ENCODE peak calls at places on chromosomes 2 and 18, in ten cellular contexts. I, V, D, X, Y, C, H, Z, F and E are unnamed samples.

GRCh38 chr2:11809586-11810236 is 63.3 kb downstream of the LPIN1 start:
- DNase-seq in I (no peak), V (no peak), D (no peak), X (no peak), Y (no peak), C (no peak), H (no peak), Z (no peak), F (no peak), E (no peak)

GRCh38 chr2:236769981-236770671 is 200.5 kb downstream of the ACKR3 start:
- DNase-seq in I (no peak), V (no peak), D (no peak), X (peak), Y (peak), C (peak), H (peak), Z (no peak), F (no peak), E (peak)

GRCh38 chr2:112954364-112954763 is 23.4 kb upstream of the IL36G start:
- DNase-seq in I (no peak), V (no peak), D (no peak), X (no peak), Y (no peak), C (no peak), H (peak), Z (no peak), F (no peak), E (no peak)

GRCh38 chr2:238256594-238257104 is 16.8 kb upstream of the HES6 start:
- DNase-seq in I (peak), V (peak), D (peak), X (peak), Y (peak), C (peak), H (peak), Z (peak), F (peak), E (no peak)

GRCh38 chr2:159157361-159158045 is 129.0 kb downstream of the WDSUB1 start:
- DNase-seq in I (no peak), V (no peak), D (no peak), X (peak), Y (no peak), C (no peak), H (peak), Z (no peak), F (no peak), E (no peak)

GRCh38 chr2:96625571-96626552 is 12.2 kb downstream of the KANSL3 start:
- DNase-seq in I (no peak), V (no peak), D (no peak), X (no peak), Y (no peak), C (no peak), H (peak), Z (no peak), F (no peak), E (no peak)

GRCh38 chr2:25098056-25098455 is 56.2 kb downstream of the EFR3B start:
- DNase-seq in I (peak), V (no peak), D (no peak), X (no peak), Y (no peak), C (no peak), H (no peak), Z (no peak), F (no peak), E (no peak)

GRCh38 chr2:236264256-236264655 is at the start of gene ASB18:
- DNase-seq in I (no peak), V (no peak), D (no peak), X (no peak), Y (no peak), C (no peak), H (no peak), Z (no peak), F (peak), E (no peak)

GRCh38 chr2:204920776-204921175 is 375.5 kb downstream of the PARD3B start:
- DNase-seq in I (no peak), V (no peak), D (no peak), X (no peak), Y (no peak), C (no peak), H (no peak), Z (no peak), F (no peak), E (no peak)

GRCh38 chr2:207428573-207428972 is 101.2 kb upstream of the CREB1 start:
- DNase-seq in I (no peak), V (no peak), D (no peak), X (no peak), Y (no peak), C (no peak), H (no peak), Z (no peak), F (no peak), E (no peak)

GRCh38 chr2:112688086-112688880 is 32.5 kb upstream of the NT5DC4 start:
- DNase-seq in I (no peak), V (no peak), D (peak), X (no peak), Y (no peak), C (peak), H (no peak), Z (no peak), F (no peak), E (no peak)

GRCh38 chr2:36404312-36404711 is 48.7 kb downstream of the CRIM1 start:
- DNase-seq in I (no peak), V (no peak), D (no peak), X (no peak), Y (no peak), C (peak), H (peak), Z (no peak), F (no peak), E (no peak)

GRCh38 chr2:88082781-88083180 is 15.2 kb downstream of the SMYD1 start:
- DNase-seq in I (no peak), V (no peak), D (no peak), X (no peak), Y (no peak), C (no peak), H (no peak), Z (no peak), F (no peak), E (no peak)

GRCh38 chr2:9153589-9153988 is 53.0 kb upstream of the ASAP2 start:
- DNase-seq in I (no peak), V (no peak), D (no peak), X (no peak), Y (no peak), C (no peak), H (no peak), Z (no peak), F (no peak), E (no peak)

GRCh38 chr2:232979871-232980461 is 33.1 kb downstream of the NGEF start:
- DNase-seq in I (no peak), V (no peak), D (peak), X (peak), Y (peak), C (peak), H (peak), Z (no peak), F (no peak), E (no peak)

GRCh38 chr2:124325667-124326425 is 300.8 kb downstream of the CNTNAP5 start:
- DNase-seq in I (no peak), V (no peak), D (no peak), X (no peak), Y (no peak), C (peak), H (no peak), Z (no peak), F (no peak), E (no peak)

GRCh38 chr2:7950035-7950612 is 731.7 kb upstream of the ID2 start:
- DNase-seq in I (no peak), V (no peak), D (no peak), X (no peak), Y (peak), C (no peak), H (no peak), Z (no peak), F (no peak), E (peak)

GRCh38 chr18:50330176-50330575 is 42.7 kb upstream of the CXXC1 start:
- DNase-seq in I (no peak), V (no peak), D (no peak), X (no peak), Y (no peak), C (no peak), H (peak), Z (no peak), F (no peak), E (no peak)

GRCh38 chr2:45992021-45992745 is 305.0 kb upstream of the EPAS1 start:
- DNase-seq in I (no peak), V (no peak), D (peak), X (peak), Y (peak), C (peak), H (peak), Z (peak), F (no peak), E (no peak)

GRCh38 chr2:172408143-172408766 is 19.1 kb upstream of the ITGA6 start:
- DNase-seq in I (peak), V (no peak), D (no peak), X (no peak), Y (no peak), C (no peak), H (peak), Z (no peak), F (no peak), E (no peak)

GRCh38 chr18:12255626-12256026 is 1.5 kb downstream of the CIDEA start:
- DNase-seq in I (peak), V (no peak), D (no peak), X (peak), Y (peak), C (no peak), H (peak), Z (no peak), F (no peak), E (no peak)

GRCh38 chr2:205293559-205293958 is 388.7 kb upstream of the NRP2 start:
- DNase-seq in I (no peak), V (no peak), D (no peak), X (no peak), Y (no peak), C (no peak), H (no peak), Z (no peak), F (no peak), E (no peak)

GRCh38 chr2:10254373-10255188 is 48.1 kb upstream of the HPCAL1 start:
- DNase-seq in I (no peak), V (peak), D (no peak), X (peak), Y (no peak), C (peak), H (no peak), Z (no peak), F (no peak), E (no peak)

GRCh38 chr2:158359846-158360245 is 96.7 kb downstream of the CCDC148 start:
- DNase-seq in I (peak), V (no peak), D (no peak), X (peak), Y (no peak), C (peak), H (peak), Z (no peak), F (no peak), E (no peak)

GRCh38 chr2:42124051-42124813 is 44.9 kb upstream of the EML4 start:
- DNase-seq in I (no peak), V (no peak), D (no peak), X (no peak), Y (no peak), C (no peak), H (peak), Z (no peak), F (no peak), E (no peak)

GRCh38 chr2:98518106-98518505 is 73.4 kb downstream of the INPP4A start:
- DNase-seq in I (peak), V (no peak), D (peak), X (no peak), Y (no peak), C (peak), H (peak), Z (no peak), F (no peak), E (no peak)
- TF ChIP-seq CTCF in I (peak), V (peak), D (peak), X (peak), Y (peak), C (peak), H (peak), Z (peak), F (no peak), E (peak)

GRCh38 chr2:122206101-122206500 is 450.6 kb downstream of the TSN start:
- DNase-seq in I (no peak), V (no peak), D (no peak), X (no peak), Y (no peak), C (no peak), H (no peak), Z (no peak), F (no peak), E (no peak)
- TF ChIP-seq CTCF in I (no peak), V (no peak), D (no peak), X (no peak), Y (no peak), C (no peak), H (no peak), Z (no peak), F (no peak), E (no peak)

GRCh38 chr2:100554788-100555407 is 7.9 kb upstream of the PDCL3 start:
- DNase-seq in I (no peak), V (no peak), D (peak), X (no peak), Y (no peak), C (no peak), H (no peak), Z (no peak), F (no peak), E (no peak)

GRCh38 chr2:100548771-100549170 is 14.0 kb upstream of the PDCL3 start:
- DNase-seq in I (peak), V (no peak), D (no peak), X (no peak), Y (no peak), C (no peak), H (no peak), Z (no peak), F (no peak), E (no peak)

DNA sequence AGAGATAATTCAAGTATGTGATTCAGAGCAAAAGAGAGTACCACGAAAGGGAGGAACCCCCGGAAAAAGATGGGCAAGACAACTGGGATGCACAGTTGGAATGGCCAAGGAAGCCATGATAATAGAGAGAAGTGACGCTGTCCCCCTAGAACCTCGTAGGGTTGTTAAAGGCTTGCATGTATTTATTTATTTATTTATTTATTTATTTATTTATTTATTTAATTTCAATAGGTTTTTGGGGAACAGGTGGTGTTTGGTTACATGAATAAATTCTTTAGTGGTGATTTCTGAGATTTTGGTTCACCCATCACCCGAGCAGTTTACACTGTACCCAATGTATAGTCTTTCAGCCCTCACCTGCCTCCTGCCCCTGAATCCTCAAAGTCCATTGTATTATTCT is 11.5 kb upstream of the PDCL3 start:
- DNase-seq in I (no peak), V (no peak), D (no peak), X (no peak), Y (no peak), C (no peak), H (no peak), Z (no peak), F (no peak), E (no peak)
- TF ChIP-seq CTCF in I (no peak), V (no peak), D (no peak), X (no peak), Y (no peak), C (no peak), H (no peak), Z (no peak), F (no peak), E (no peak)

DNA sequence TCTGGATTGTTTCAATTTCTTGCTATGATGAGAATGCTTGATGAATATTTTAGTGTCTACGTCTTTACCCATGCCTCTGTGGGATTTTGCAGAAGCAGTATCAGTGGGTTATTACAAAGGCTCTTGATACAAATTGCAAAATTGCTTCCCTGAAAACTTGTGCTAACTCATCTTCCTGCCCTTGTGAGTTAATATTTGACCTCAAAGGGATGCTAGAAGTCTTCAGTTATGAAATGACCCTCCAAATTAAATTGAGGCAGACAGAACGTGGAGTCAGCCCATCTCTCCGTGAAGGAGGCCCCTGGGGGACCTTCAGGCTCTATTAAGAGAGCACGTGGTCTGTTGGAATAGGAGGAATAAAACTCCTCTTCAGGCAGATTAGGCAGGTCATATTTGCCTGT is 239.2 kb upstream of the HS6ST1 start:
- DNase-seq in I (no peak), V (no peak), D (no peak), X (peak), Y (peak), C (no peak), H (no peak), Z (peak), F (no peak), E (peak)
- TF ChIP-seq CTCF in I (no peak), V (no peak), D (no peak), X (no peak), Y (no peak), C (no peak), H (no peak), Z (no peak), F (no peak), E (no peak)

DNA sequence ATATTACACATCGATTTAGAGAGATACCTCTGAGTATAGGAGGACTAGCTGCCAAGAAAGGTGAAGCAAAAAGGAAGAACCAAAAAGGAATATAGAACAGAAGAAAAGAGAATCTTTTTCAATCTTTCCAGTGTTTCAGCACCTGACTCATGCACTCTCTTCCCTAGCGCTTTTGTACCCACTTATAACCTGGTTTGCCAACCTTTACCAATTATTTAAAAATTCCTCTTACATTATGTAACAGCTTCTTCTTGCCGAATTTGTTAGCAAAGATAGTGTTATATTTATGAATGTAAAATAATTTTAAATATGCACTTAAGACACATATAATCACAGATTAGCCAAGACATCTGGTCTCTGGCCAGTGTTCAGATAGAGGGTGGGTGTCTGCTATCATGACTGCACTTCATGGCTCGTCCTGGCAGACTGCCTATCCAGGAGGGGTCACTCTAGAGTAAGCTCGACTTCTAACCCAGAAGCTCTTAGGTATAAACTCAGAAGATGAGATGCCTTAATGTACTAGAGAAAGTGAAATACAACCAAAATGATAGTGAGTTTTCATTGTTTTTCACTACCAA is 122.9 kb downstream of the ATAD2B start:
- DNase-seq in I (peak), V (no peak), D (peak), X (peak), Y (peak), C (peak), H (peak), Z (no peak), F (no peak), E (no peak)
- TF ChIP-seq CTCF in I (peak), V (peak), D (no peak), X (peak), Y (no peak), C (peak), H (peak), Z (no peak), F (no peak), E (no peak)

DNA sequence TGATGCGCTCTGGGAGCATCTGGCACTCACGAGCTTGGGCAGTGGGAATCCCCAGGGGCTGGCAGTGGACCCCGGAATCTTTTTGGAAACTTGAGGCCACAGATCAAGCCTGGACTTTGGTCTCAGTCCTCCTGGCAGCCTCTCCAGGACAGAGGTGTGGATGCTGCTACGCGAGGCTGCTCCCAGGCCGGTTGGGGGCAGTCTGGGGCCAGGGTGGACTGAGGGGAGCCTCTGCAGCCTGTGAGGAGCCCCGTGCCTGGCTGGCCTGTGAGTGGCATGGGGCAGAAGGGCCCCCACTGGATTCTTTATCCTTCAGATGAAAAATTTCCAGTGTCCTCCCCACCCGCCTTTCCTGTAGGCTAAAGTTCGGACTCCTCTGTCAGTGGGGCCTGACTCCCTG is 12.7 kb upstream of the DES start:
- DNase-seq in I (peak), V (no peak), D (no peak), X (no peak), Y (no peak), C (no peak), H (no peak), Z (no peak), F (peak), E (no peak)
- TF ChIP-seq CTCF in I (peak), V (no peak), D (no peak), X (peak), Y (no peak), C (no peak), H (no peak), Z (no peak), F (peak), E (no peak)

GRCh38 chr2:85168984-85169383 is 35.8 kb downstream of the TCF7L1 start:
- DNase-seq in I (no peak), V (no peak), D (no peak), X (no peak), Y (no peak), C (no peak), H (no peak), Z (no peak), F (no peak), E (no peak)
- TF ChIP-seq CTCF in I (no peak), V (no peak), D (no peak), X (no peak), Y (no peak), C (no peak), H (no peak), Z (no peak), F (no peak), E (no peak)

DNA sequence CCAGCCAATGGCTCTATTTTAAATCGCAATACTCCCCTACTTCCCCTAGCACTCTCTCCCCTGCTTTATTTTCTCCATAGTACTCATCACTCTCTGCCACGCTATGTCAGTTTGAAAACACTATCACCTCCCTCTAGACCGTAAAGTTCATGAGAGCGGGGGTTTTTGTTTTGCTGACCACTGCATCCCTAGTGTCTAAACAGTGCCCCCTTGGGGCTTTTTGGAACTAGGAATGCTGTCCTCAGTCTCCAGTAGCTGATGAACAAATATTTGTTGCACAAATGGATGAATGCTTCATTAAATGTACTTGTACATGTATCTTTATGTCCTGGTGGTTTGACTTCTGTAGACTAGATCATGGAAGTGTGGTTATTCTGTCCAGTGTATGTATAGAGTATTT is 44.2 kb downstream of the ATOH8 start:
- DNase-seq in I (peak), V (no peak), D (peak), X (peak), Y (peak), C (peak), H (peak), Z (no peak), F (no peak), E (no peak)
- TF ChIP-seq CTCF in I (peak), V (peak), D (peak), X (peak), Y (peak), C (peak), H (peak), Z (peak), F (peak), E (peak)

GRCh38 chr18:3649559-3650426 is 199.8 kb downstream of the TGIF1 start:
- DNase-seq in I (no peak), V (no peak), D (no peak), X (peak), Y (peak), C (peak), H (peak), Z (peak), F (no peak), E (no peak)

GRCh38 chr18:3645384-3646156 is 195.6 kb downstream of the TGIF1 start:
- DNase-seq in I (no peak), V (no peak), D (no peak), X (no peak), Y (no peak), C (no peak), H (no peak), Z (no peak), F (no peak), E (no peak)

GRCh38 chr18:3649135-3649558 is 199.2 kb downstream of the TGIF1 start:
- DNase-seq in I (no peak), V (no peak), D (no peak), X (peak), Y (no peak), C (no peak), H (no peak), Z (no peak), F (no peak), E (no peak)

GRCh38 chr18:3648695-3649094 is 198.7 kb downstream of the TGIF1 start:
- DNase-seq in I (no peak), V (no peak), D (no peak), X (no peak), Y (no peak), C (no peak), H (no peak), Z (no peak), F (no peak), E (no peak)

GRCh38 chr18:3647636-3648035 is 197.7 kb downstream of the TGIF1 start:
- DNase-seq in I (no peak), V (no peak), D (no peak), X (no peak), Y (no peak), C (no peak), H (no peak), Z (no peak), F (no peak), E (no peak)
- TF ChIP-seq CTCF in I (no peak), V (no peak), D (no peak), X (no peak), Y (no peak), C (no peak), H (no peak), Z (no peak), F (no peak), E (no peak)